ENCODE peak calls at places on chromosomes 6 and 20, in ten cellular contexts. P, L, M, O, V, R, T, N, A and G are unnamed samples.

GRCh38 chr6:13572240-13572639 is 2.2 kb upstream of the SIRT5 start:
- DNase-seq in R (no peak), A (no peak), L (no peak), O (no peak), M (no peak), V (no peak), T (no peak), P (no peak), N (no peak), G (no peak)

GRCh38 chr6:104789770-104790190 is 69.9 kb downstream of the HACE1 start:
- DNase-seq in P (peak; percentile 56), R (no peak), A (no peak), V (peak; percentile 69), O (peak; percentile 46), T (no peak), N (peak; percentile 15), L (no peak), M (no peak), G (no peak)

GRCh38 chr20:58714340-58714922 is 21.8 kb downstream of the NPEPL1 start:
- DNase-seq in T (no peak), L (no peak), P (no peak), N (peak; percentile 2), M (peak; percentile 8), A (no peak), O (no peak), V (no peak), R (peak; percentile 10), G (no peak)

GRCh38 chr20:34736106-34736505 is 32.0 kb downstream of the TP53INP2 start:
- DNase-seq in R (no peak), L (peak; percentile 66), V (no peak), A (peak; percentile 74), N (no peak), O (no peak), P (no peak), M (no peak), T (no peak), G (no peak)

GRCh38 chr20:46306743-46307138 is 1.6 kb downstream of the CDH22 start:
- DNase-seq in L (no peak), P (no peak), N (no peak), V (no peak), M (no peak), O (no peak), R (no peak), A (no peak), T (no peak), G (no peak)

GRCh38 chr6:44956426-44956825 is 371.7 kb upstream of the RUNX2 start:
- DNase-seq in T (no peak), L (no peak), P (no peak), A (no peak), N (no peak), M (no peak), R (no peak), V (peak; percentile 81), O (no peak), G (no peak)

GRCh38 chr20:51727872-51728271 is 40.3 kb downstream of the ATP9A start:
- DNase-seq in R (no peak), N (no peak), O (no peak), P (no peak), A (no peak), T (no peak), V (no peak), M (no peak), L (no peak), G (no peak)

GRCh38 chr6:169452117-169452868 is 198.6 kb upstream of the THBS2 start:
- DNase-seq in L (no peak), M (peak; percentile 65), A (peak; percentile 79), R (peak; percentile 92), P (no peak), O (peak; percentile 78), N (no peak), T (peak; percentile 85), V (peak; percentile 86), G (no peak)

DNA sequence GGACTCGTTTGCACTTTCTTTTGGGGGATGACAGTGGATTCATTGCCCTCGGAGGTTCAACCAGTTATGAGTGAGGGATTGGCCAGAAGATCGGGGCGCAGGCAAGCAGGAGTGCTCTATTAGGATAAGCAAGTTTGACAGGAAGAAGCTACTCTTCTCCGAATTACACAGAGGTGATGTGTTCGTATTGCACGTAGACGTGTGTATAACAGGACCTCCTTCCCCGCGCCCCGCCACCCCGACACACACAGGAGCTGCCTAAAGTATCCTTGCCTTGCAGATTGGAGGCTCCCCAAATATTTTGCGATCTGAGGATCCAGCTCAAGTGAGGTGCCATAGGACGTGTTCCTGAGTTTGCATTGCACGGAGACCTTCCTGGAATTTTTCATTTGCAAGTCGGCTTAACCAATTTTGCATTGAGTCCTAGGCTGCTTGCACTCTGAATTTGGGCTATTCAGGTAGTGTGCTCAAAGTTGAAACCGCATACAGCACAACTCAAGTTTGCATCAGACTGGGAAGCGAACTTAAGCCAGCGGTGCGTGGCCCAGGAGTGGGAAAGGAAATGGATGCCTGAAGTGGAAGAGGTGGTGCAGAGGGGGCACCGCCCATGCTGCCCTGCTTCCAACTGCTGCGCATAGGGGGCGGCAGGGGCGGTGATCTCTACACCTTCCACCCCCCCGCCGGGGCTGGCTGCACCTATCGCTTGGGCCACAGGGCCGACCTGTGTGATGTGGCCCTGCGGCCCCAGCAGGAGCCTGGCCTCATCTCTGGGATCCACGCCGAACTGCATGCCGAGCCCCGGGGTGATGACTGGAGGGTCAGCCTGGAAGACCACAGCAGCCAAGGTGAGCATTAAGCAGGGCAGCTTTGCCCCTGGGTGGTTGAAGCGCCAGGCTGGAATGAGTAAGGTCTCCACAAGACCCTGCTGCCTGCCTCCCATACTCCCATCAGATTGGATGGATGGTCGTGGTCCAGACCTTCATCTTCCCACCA is 770 bp downstream of the TCF19 start:
- DNase-seq in P (no peak), A (no peak), L (no peak), V (peak; percentile 10), N (no peak), M (no peak), T (no peak), R (no peak), O (peak; percentile 49), G (no peak)
- H3K27ac ChIP-seq in P (peak overlapping the region; percentile 63), A (no peak overlapping the region), L (no peak overlapping the region), V (peak overlapping the region; percentile 34), N (no peak overlapping the region), M (peak overlapping the region; percentile 79), T (peak overlapping the region; percentile 42), R (peak overlapping the region; percentile 72), O (peak overlapping the region; percentile 40), G (peak overlapping the region; percentile 75)

DNA sequence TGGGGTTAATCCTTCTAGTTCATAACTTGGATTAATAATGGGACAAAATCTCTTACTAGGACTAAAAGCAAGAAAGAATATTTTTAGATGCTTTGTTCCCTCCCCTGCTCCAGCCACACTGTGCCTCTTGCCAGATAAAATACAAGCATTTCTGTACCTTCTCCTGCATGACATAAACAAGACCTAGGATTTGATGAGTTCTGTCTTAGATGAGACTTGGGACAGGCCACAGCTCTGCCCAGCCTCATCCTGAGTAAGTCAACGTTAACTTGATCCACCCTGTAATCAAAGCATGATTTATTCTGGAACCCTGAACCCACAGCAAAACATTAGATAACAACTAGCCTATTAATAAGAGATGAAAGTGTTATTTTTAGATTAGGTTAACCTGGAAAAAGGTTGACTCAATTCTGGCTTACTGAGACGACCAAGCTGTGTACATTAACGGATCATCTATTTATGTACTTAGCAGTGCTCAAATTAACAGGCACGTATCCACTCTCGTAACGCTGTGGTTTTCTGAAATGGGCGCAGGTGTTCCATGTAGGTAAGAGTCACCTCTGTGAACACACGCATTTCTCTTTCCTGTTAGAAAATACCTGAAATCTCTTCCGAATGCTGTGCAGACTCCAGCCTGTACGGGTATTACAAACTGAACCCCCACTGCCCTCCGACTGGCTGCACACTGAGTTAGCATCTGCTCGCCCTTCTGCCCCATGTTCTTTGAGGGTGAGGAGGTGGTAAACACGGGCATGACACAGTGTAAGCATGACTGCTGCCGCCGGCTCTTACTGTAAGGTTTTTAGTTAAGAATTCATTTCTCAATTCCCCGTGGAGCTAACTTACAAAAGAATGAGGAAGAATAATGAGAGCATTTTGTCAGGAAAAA is 132.1 kb upstream of the FOXQ1 start:
- DNase-seq in P (no peak), A (no peak), T (no peak), L (peak; percentile 85), R (no peak), M (no peak), N (no peak), V (no peak), O (no peak), G (peak; percentile 75)
- H3K4me3 ChIP-seq in P (no peak overlapping the region), A (no peak overlapping the region), T (no peak overlapping the region), L (no peak overlapping the region), R (no peak overlapping the region), M (no peak overlapping the region), N (no peak overlapping the region), V (no peak overlapping the region), O (no peak overlapping the region), G (peak overlapping the region; percentile 19)

GRCh38 chr6:43286456-43286994 is 11.5 kb upstream of the SLC22A7 start:
- DNase-seq in O (no peak), V (no peak), N (no peak), P (no peak), A (peak; percentile 26), M (no peak), R (no peak), T (no peak), L (no peak), G (no peak)

GRCh38 chr6:43287717-43288679 is 10.1 kb upstream of the SLC22A7 start:
- DNase-seq in T (no peak), A (peak; percentile 15), V (no peak), M (no peak), P (no peak), L (no peak), R (no peak), N (no peak), O (no peak), G (no peak)

GRCh38 chr6:43285832-43286231 is 12.2 kb upstream of the SLC22A7 start:
- DNase-seq in N (no peak), L (no peak), R (no peak), A (peak; percentile 21), M (no peak), P (no peak), T (no peak), V (no peak), O (no peak), G (no peak)

GRCh38 chr6:43285415-43285814 is 12.6 kb upstream of the SLC22A7 start:
- DNase-seq in P (no peak), T (no peak), M (no peak), A (peak; percentile 38), R (no peak), O (no peak), V (no peak), L (no peak), N (no peak), G (no peak)

GRCh38 chr6:43286995-43287716 is 10.9 kb upstream of the SLC22A7 start:
- DNase-seq in O (no peak), L (no peak), R (no peak), A (peak; percentile 23), V (no peak), M (no peak), N (no peak), T (no peak), P (no peak), G (peak; percentile 74)
- TF ChIP-seq CTCF in O (no peak), L (no peak), R (no peak), A (no peak), V (no peak), M (peak; percentile 32), N (peak; percentile 17), T (no peak), P (no peak), G (peak; percentile 89)

DNA sequence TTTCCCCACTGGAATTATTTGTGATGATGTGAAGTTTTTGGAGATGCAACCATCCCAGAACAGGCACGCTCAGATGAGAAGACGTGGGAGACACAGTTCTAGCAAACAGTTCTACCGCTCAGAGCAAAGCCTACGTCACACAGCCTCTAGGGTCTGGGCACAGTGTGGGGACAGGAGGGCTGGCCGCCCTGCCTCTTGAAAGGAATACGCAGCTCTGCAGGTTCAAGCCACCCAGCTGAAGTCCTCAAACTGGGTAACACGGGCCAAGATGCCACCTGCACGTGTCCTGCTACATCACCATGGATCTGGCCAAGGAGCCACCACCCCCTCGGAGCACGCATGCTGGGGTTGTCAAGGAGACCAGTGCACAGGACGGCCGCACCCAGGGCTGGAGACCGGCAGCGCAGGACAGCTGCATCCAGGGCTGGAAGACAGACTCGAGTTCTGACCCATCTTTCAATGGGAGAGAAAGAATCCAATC is 75.0 kb downstream of the NOL4L start:
- DNase-seq in R (no peak), L (peak; percentile 53), N (peak; percentile 66), O (no peak), V (no peak), P (no peak), T (no peak), A (no peak), M (no peak), G (no peak)
- H3K27ac ChIP-seq in R (no peak overlapping the region), L (no peak overlapping the region), N (peak overlapping the region; percentile 74), O (no peak overlapping the region), V (no peak overlapping the region), P (no peak overlapping the region), T (no peak overlapping the region), A (no peak overlapping the region), M (no peak overlapping the region), G (no peak overlapping the region)